ENCODE peak calls at places on chromosomes 11 and 22, in five cellular contexts. B is left lung; Q is Ammon's horn; E is stimulated activated CD4-positive, alpha-beta T cell treated with anti-CD3 and anti-CD28 coated beads, Interleukin-4, amount 100 ng/mL, for 48 hours; H is dorsolateral prefrontal cortex. U is an unnamed sample.

GRCh38 chr11:131674051-131674755 is 303.8 kb downstream of the NTM start:
- DNase-seq in B (peak), Q (peak), E (peak), H (peak), U (peak)

GRCh38 chr11:64711138-64711943 is 11.7 kb downstream of the NRXN2 start:
- DNase-seq in B (no peak), Q (no peak), E (no peak), H (no peak), U (no peak)

GRCh38 chr11:118263694-118264567 is at the start of gene MPZL2:
- DNase-seq in B (peak), Q (no peak), E (no peak), H (no peak), U (no peak)

GRCh38 chr11:121426476-121427454 is 25.3 kb upstream of the SORL1 start:
- DNase-seq in B (peak), Q (no peak), E (peak), H (no peak), U (no peak)

GRCh38 chr11:10394229-10395100 is 60.6 kb upstream of the AMPD3 start:
- DNase-seq in B (no peak), Q (no peak), E (no peak), H (no peak), U (no peak)

GRCh38 chr11:73372371-73372993 is 3.7 kb upstream of the RELT start:
- DNase-seq in B (no peak), Q (no peak), E (no peak), H (no peak), U (no peak)

GRCh38 chr11:19946681-19947080 is 213.6 kb downstream of the DBX1 start:
- DNase-seq in B (no peak), Q (no peak), E (no peak), H (no peak), U (no peak)

GRCh38 chr11:48049036-48049435 is 68.7 kb downstream of the PTPRJ start:
- DNase-seq in B (no peak), Q (no peak), E (no peak), H (no peak), U (no peak)

GRCh38 chr22:33438273-33438672 is 380.1 kb upstream of the SYN3 start:
- DNase-seq in B (no peak), Q (peak), E (no peak), H (peak), U (no peak)

GRCh38 chr11:119367661-119368120 is 13.8 kb downstream of the USP2 start:
- DNase-seq in B (no peak), Q (no peak), E (no peak), H (no peak), U (no peak)

GRCh38 chr11:95849087-95849825 is 59.0 kb downstream of the CEP57 start:
- DNase-seq in B (peak), Q (peak), E (peak), H (no peak), U (peak)

GRCh38 chr11:129951883-129952262 is 50.8 kb downstream of the PRDM10 start:
- DNase-seq in B (no peak), Q (no peak), E (no peak), H (no peak), U (no peak)

GRCh38 chr11:120520091-120520822 is 8.7 kb downstream of the GRIK4 start:
- DNase-seq in B (no peak), Q (no peak), E (no peak), H (no peak), U (no peak)

GRCh38 chr11:9251306-9251705 is 13.8 kb downstream of the DENND5A start:
- DNase-seq in B (no peak), Q (no peak), E (peak), H (no peak), U (no peak)

GRCh38 chr11:69104856-69105395 is 50.8 kb upstream of the SMIM38 start:
- DNase-seq in B (no peak), Q (no peak), E (no peak), H (no peak), U (no peak)

GRCh38 chr11:121082670-121083069 is 18.4 kb upstream of the TECTA start:
- DNase-seq in B (no peak), Q (no peak), E (no peak), H (no peak), U (no peak)

GRCh38 chr11:30481385-30481784 is 104.8 kb downstream of the MPPED2 start:
- DNase-seq in B (no peak), Q (peak), E (no peak), H (no peak), U (no peak)

GRCh38 chr22:46159777-46160176 is 9.5 kb downstream of the PPARA start:
- DNase-seq in B (no peak), Q (no peak), E (no peak), H (no peak), U (no peak)

GRCh38 chr22:35837328-35837727 is 119.7 kb downstream of the APOL5 start:
- DNase-seq in B (no peak), Q (no peak), E (no peak), H (no peak), U (no peak)

GRCh38 chr22:49368976-49369725 is 458.5 kb downstream of the BRD1 start:
- DNase-seq in B (peak), Q (no peak), E (no peak), H (peak), U (no peak)

GRCh38 chr22:42743501-42743991 is 22.9 kb upstream of the A4GALT start:
- DNase-seq in B (peak), Q (no peak), E (no peak), H (no peak), U (no peak)

GRCh38 chr11:134328433-134328832 is 3.4 kb upstream of the GLB1L2 start:
- DNase-seq in B (no peak), Q (no peak), E (no peak), H (no peak), U (no peak)

GRCh38 chr11:8593935-8594909 is at the start of gene STK33:
- DNase-seq in B (peak), Q (peak), E (peak), H (no peak), U (peak)

GRCh38 chr22:43262990-43263644 is 76.2 kb upstream of the TTLL12 start:
- DNase-seq in B (no peak), Q (no peak), E (no peak), H (no peak), U (no peak)

GRCh38 chr11:73158356-73159051 is 16.4 kb upstream of the FCHSD2 start:
- DNase-seq in B (no peak), Q (no peak), E (no peak), H (no peak), U (no peak)

GRCh38 chr22:39994566-39995345 is at the start of gene FAM83F:
- DNase-seq in B (no peak), Q (no peak), E (no peak), H (no peak), U (no peak)

GRCh38 chr11:82003024-82003423 is 730.6 kb downstream of the FAM181B start:
- DNase-seq in B (no peak), Q (no peak), E (no peak), H (no peak), U (no peak)

GRCh38 chr22:31857247-31857646 is 87.1 kb upstream of the YWHAH start:
- DNase-seq in B (no peak), Q (peak), E (no peak), H (peak), U (no peak)

GRCh38 chr11:87369888-87370287 is 332.2 kb downstream of the TMEM135 start:
- DNase-seq in B (no peak), Q (no peak), E (no peak), H (no peak), U (no peak)

GRCh38 chr11:71568707-71569349 is 3.5 kb downstream of the KRTAP5-10 start:
- DNase-seq in B (no peak), Q (peak), E (no peak), H (no peak), U (no peak)

GRCh38 chr11:6746086-6746618 is 25.6 kb downstream of the OR2AG2 start:
- DNase-seq in B (no peak), Q (peak), E (no peak), H (no peak), U (no peak)

GRCh38 chr11:75275581-75275980 is 35.0 kb downstream of the TPBGL start:
- DNase-seq in B (peak), Q (peak), E (peak), H (no peak), U (peak)

GRCh38 chr11:85810521-85810870 is 445 bp downstream of the SYTL2 start:
- DNase-seq in B (no peak), Q (no peak), E (no peak), H (no peak), U (no peak)

GRCh38 chr11:15969701-15970329 is 386.5 kb downstream of the SOX6 start:
- DNase-seq in B (no peak), Q (peak), E (no peak), H (no peak), U (no peak)